ENCODE peak calls at places on chromosomes 5 and 9, in eight cellular contexts. T, H, V, I, N, C, W and U are unnamed samples.

GRCh38 chr5:177446184-177447065 is at the start of gene PRR7:
- DNase-seq in V (peak), W (peak), N (peak), C (peak), T (no peak), I (peak), H (peak), U (peak)

GRCh38 chr5:33601881-33602280 is 161.1 kb downstream of the TARS1 start:
- DNase-seq in W (no peak), C (no peak), V (no peak), N (no peak), T (no peak), I (no peak), H (no peak), U (no peak)

GRCh38 chr5:18216016-18216415 is 581.8 kb downstream of the TAF11L14 start:
- DNase-seq in H (peak), W (no peak), I (no peak), N (no peak), C (no peak), T (no peak), V (no peak), U (no peak)

GRCh38 chr9:123131258-123131657 is 97.8 kb downstream of the GPR21 start:
- DNase-seq in I (no peak), H (peak), C (no peak), T (no peak), V (no peak), N (no peak), W (no peak), U (no peak)

GRCh38 chr5:124527220-124527991 is 219.0 kb downstream of the ZNF608 start:
- DNase-seq in I (no peak), C (no peak), W (no peak), H (peak), N (no peak), T (no peak), V (no peak), U (no peak)

GRCh38 chr9:77375956-77376532 is 198.7 kb downstream of the VPS13A start:
- DNase-seq in V (no peak), H (no peak), T (no peak), N (no peak), C (no peak), I (no peak), W (no peak), U (no peak)

GRCh38 chr5:98248949-98249348 is 524.5 kb upstream of the RGMB start:
- DNase-seq in V (no peak), T (no peak), C (no peak), I (no peak), H (peak), N (no peak), W (no peak), U (no peak)

GRCh38 chr9:89408628-89409101 is 89.2 kb downstream of the SEMA4D start:
- DNase-seq in N (peak), W (peak), C (no peak), I (no peak), T (no peak), V (no peak), H (peak), U (peak)

GRCh38 chr5:73253047-73253660 is 80.2 kb downstream of the TMEM174 start:
- DNase-seq in V (no peak), N (no peak), I (no peak), T (no peak), H (no peak), C (no peak), W (no peak), U (no peak)